ENCODE peak calls at places on chromosomes 6 and 20, in eight cellular contexts. I, G, F, E, R, U, D and T are unnamed samples.

GRCh38 chr6:73388800-73389512 is 5.7 kb upstream of the DDX43 start:
- DNase-seq in I (peak), R (no peak), D (peak), E (peak), U (peak), F (peak), G (peak), T (no peak)

GRCh38 chr6:15090145-15090579 is 155.7 kb upstream of the JARID2 start:
- DNase-seq in F (no peak), G (no peak), D (no peak), U (no peak), R (no peak), I (no peak), E (no peak), T (no peak)

GRCh38 chr6:113411006-113411405 is 446.1 kb upstream of the MARCKS start:
- DNase-seq in D (no peak), G (no peak), F (no peak), E (no peak), R (no peak), U (no peak), I (no peak), T (no peak)

GRCh38 chr20:53149652-53150205 is 177.6 kb downstream of the TSHZ2 start:
- DNase-seq in G (no peak), R (no peak), E (no peak), I (no peak), D (no peak), F (no peak), U (no peak), T (no peak)

GRCh38 chr6:25193147-25193864 is 85.9 kb upstream of the CARMIL1 start:
- DNase-seq in R (no peak), F (no peak), E (no peak), D (no peak), I (no peak), U (no peak), G (no peak), T (no peak)

GRCh38 chr20:44536139-44536538 is 14.3 kb upstream of the SERINC3 start:
- DNase-seq in D (no peak), F (no peak), I (no peak), U (no peak), R (no peak), G (no peak), E (no peak), T (no peak)

GRCh38 chr6:143575440-143575839 is 63.9 kb upstream of the FUCA2 start:
- DNase-seq in E (peak), R (no peak), D (peak), F (peak), G (peak), I (no peak), U (no peak), T (peak)

GRCh38 chr6:28587011-28587745 is 61.5 kb downstream of the GPX5 start:
- DNase-seq in G (peak), F (peak), U (no peak), R (no peak), D (no peak), E (peak), I (peak), T (peak)

GRCh38 chr20:63056236-63057132 is 49.7 kb upstream of the BHLHE23 start:
- DNase-seq in I (peak), R (peak), E (peak), D (peak), U (peak), F (peak), G (no peak), T (peak)

GRCh38 chr6:128723667-128724066 is 159.3 kb upstream of the LAMA2 start:
- DNase-seq in G (no peak), E (no peak), D (no peak), R (no peak), F (no peak), I (no peak), U (no peak), T (no peak)

GRCh38 chr6:168828800-168829199 is 387.8 kb downstream of the SMOC2 start:
- DNase-seq in R (no peak), D (no peak), I (no peak), G (no peak), F (no peak), E (no peak), U (no peak), T (no peak)

GRCh38 chr20:57716202-57716601 is 6.4 kb upstream of the PMEPA1 start:
- DNase-seq in U (no peak), R (no peak), F (no peak), E (no peak), G (no peak), I (no peak), D (no peak), T (no peak)

GRCh38 chr6:156943167-156943566 is 166.0 kb downstream of the ARID1B start:
- DNase-seq in U (no peak), R (no peak), I (no peak), E (no peak), G (peak), F (peak), D (no peak), T (no peak)

GRCh38 chr6:96089173-96089572 is 73.4 kb downstream of the FUT9 start:
- DNase-seq in U (no peak), I (no peak), E (no peak), G (peak), D (no peak), R (no peak), F (no peak), T (no peak)

GRCh38 chr20:21090112-21090737 is 15.9 kb downstream of the LINC00237 start:
- DNase-seq in U (no peak), R (no peak), E (no peak), D (no peak), I (no peak), G (peak), F (peak), T (no peak)

GRCh38 chr6:105675715-105676397 is 273.0 kb upstream of the PREP start:
- DNase-seq in D (no peak), E (peak), F (no peak), U (no peak), G (peak), R (no peak), I (no peak), T (no peak)

GRCh38 chr6:125780540-125781306 is 10.0 kb upstream of the NCOA7 start:
- DNase-seq in F (peak), I (peak), E (peak), G (peak), D (peak), U (peak), R (no peak), T (peak)

GRCh38 chr6:79152269-79152737 is 74.2 kb upstream of the PHIP start:
- DNase-seq in F (no peak), D (no peak), E (no peak), G (no peak), I (no peak), U (no peak), R (no peak), T (no peak)

GRCh38 chr6:121867095-121867494 is 431.6 kb downstream of the GJA1 start:
- DNase-seq in E (no peak), D (no peak), G (no peak), R (no peak), U (no peak), F (no peak), I (no peak), T (no peak)

GRCh38 chr6:167580512-167580911 is 246.2 kb upstream of the AFDN start:
- DNase-seq in I (no peak), G (peak), F (peak), D (no peak), U (no peak), R (peak), E (peak), T (no peak)

GRCh38 chr20:51184289-51184688 is 161.4 kb upstream of the KCNG1 start:
- DNase-seq in U (no peak), D (no peak), G (no peak), I (no peak), E (no peak), R (no peak), F (no peak), T (no peak)

GRCh38 chr6:19824058-19824807 is 12.9 kb upstream of the ID4 start:
- DNase-seq in I (no peak), G (no peak), D (no peak), U (no peak), E (no peak), R (no peak), F (no peak), T (no peak)

GRCh38 chr6:156582509-156582992 is 194.6 kb upstream of the ARID1B start:
- DNase-seq in F (peak), D (no peak), U (no peak), E (no peak), R (no peak), G (peak), I (no peak), T (no peak)

GRCh38 chr20:32523613-32524218 is 61.4 kb downstream of the NOL4L start:
- DNase-seq in R (no peak), I (no peak), F (no peak), E (no peak), G (no peak), U (no peak), D (no peak), T (no peak)

GRCh38 chr20:56181593-56181992 is 66.9 kb upstream of the MC3R start:
- DNase-seq in D (no peak), F (no peak), E (no peak), I (no peak), R (no peak), G (no peak), U (no peak), T (no peak)

GRCh38 chr6:37473364-37474095 is 26.2 kb downstream of the CCDC167 start:
- DNase-seq in U (peak), F (no peak), D (no peak), R (no peak), G (peak), E (no peak), I (peak), T (peak)

GRCh38 chr20:62913043-62913630 is 13.2 kb downstream of the DIDO1 start:
- DNase-seq in I (no peak), F (no peak), R (no peak), U (no peak), G (no peak), D (no peak), E (no peak), T (no peak)

GRCh38 chr20:32510120-32510600 is 75.0 kb downstream of the NOL4L start:
- DNase-seq in E (no peak), R (no peak), D (no peak), G (no peak), I (no peak), F (peak), U (no peak), T (no peak)

GRCh38 chr6:27890351-27891299 is 21.6 kb downstream of the OR2B2 start:
- DNase-seq in R (no peak), D (peak), I (no peak), F (peak), U (peak), G (no peak), E (peak), T (no peak)

GRCh38 chr6:16496210-16496609 is 257.8 kb downstream of the GMPR start:
- DNase-seq in G (no peak), D (no peak), R (no peak), E (no peak), U (no peak), I (no peak), F (no peak), T (no peak)

GRCh38 chr20:51400051-51400926 is 142.2 kb downstream of the NFATC2 start:
- DNase-seq in D (peak), E (no peak), G (no peak), F (no peak), I (no peak), U (no peak), R (no peak), T (no peak)

GRCh38 chr6:47631248-47632196 is 66.9 kb upstream of the ADGRF4 start:
- DNase-seq in D (no peak), U (no peak), I (no peak), G (peak), E (peak), R (no peak), F (peak), T (peak)